ENCODE peak calls at places on chromosomes 2 and 18, in four cellular contexts. One of them, this sample, is unnamed.

GRCh38 chr2:6576312-6576711 is 289.4 kb downstream of the CMPK2 start:
- DNase-seq in SK-N-SH: no peak
- DNase-seq in H1: no peak
- DNase-seq in HepG2: no peak
- DNase-seq in this sample: no peak

GRCh38 chr18:48488388-48488850 is 50.4 kb upstream of the CTIF start:
- DNase-seq in HepG2: peak
- DNase-seq in SK-N-SH: no peak
- DNase-seq in H1: no peak
- DNase-seq in this sample: no peak

GRCh38 chr2:219688560-219689445 is 61.4 kb downstream of the SLC4A3 start:
- DNase-seq in HepG2: peak
- DNase-seq in SK-N-SH: no peak
- DNase-seq in H1: no peak
- DNase-seq in this sample: no peak

GRCh38 chr2:7773362-7773973 is 856.3 kb downstream of the RNF144A start:
- DNase-seq in HepG2: no peak
- DNase-seq in SK-N-SH: no peak
- DNase-seq in H1: no peak
- DNase-seq in this sample: peak

GRCh38 chr2:215644233-215644929 is 208.5 kb upstream of the FN1 start:
- DNase-seq in HepG2: no peak
- DNase-seq in SK-N-SH: no peak
- DNase-seq in H1: no peak
- DNase-seq in this sample: no peak

GRCh38 chr18:67531929-67532328 is 15.4 kb upstream of the DSEL start:
- DNase-seq in HepG2: no peak
- DNase-seq in SK-N-SH: no peak
- DNase-seq in H1: no peak
- DNase-seq in this sample: no peak

GRCh38 chr2:174125151-174125550 is 123.2 kb downstream of the OLA1 start:
- DNase-seq in H1: no peak
- DNase-seq in SK-N-SH: no peak
- DNase-seq in HepG2: no peak
- DNase-seq in this sample: no peak

GRCh38 chr2:88739985-88740600 is 48.6 kb downstream of the RPIA start:
- DNase-seq in H1: peak
- DNase-seq in SK-N-SH: peak
- DNase-seq in HepG2: peak
- DNase-seq in this sample: peak

GRCh38 chr2:11573418-11574175 is 39.8 kb downstream of the GREB1 start:
- DNase-seq in HepG2: no peak
- DNase-seq in H1: no peak
- DNase-seq in SK-N-SH: no peak
- DNase-seq in this sample: no peak

GRCh38 chr18:74625157-74625556 is 27.5 kb downstream of the ZNF407 start:
- DNase-seq in SK-N-SH: no peak
- DNase-seq in HepG2: no peak
- DNase-seq in H1: no peak
- DNase-seq in this sample: no peak

GRCh38 chr2:97950329-97951154 is 45.2 kb downstream of the TMEM131 start:
- DNase-seq in SK-N-SH: no peak
- DNase-seq in H1: no peak
- DNase-seq in HepG2: no peak
- DNase-seq in this sample: no peak

GRCh38 chr18:72866901-72867701 is 686 bp downstream of the NETO1 start:
- DNase-seq in H1: no peak
- DNase-seq in HepG2: no peak
- DNase-seq in SK-N-SH: peak
- DNase-seq in this sample: no peak

GRCh38 chr18:72869786-72870185 is 2.0 kb upstream of the NETO1 start:
- DNase-seq in HepG2: no peak
- DNase-seq in H1: no peak
- DNase-seq in SK-N-SH: no peak
- DNase-seq in this sample: no peak

GRCh38 chr18:72866572-72866900 is 1.3 kb downstream of the NETO1 start:
- DNase-seq in HepG2: no peak
- DNase-seq in SK-N-SH: no peak
- DNase-seq in H1: no peak
- DNase-seq in this sample: no peak

GRCh38 chr18:72868666-72869661 is 1.2 kb upstream of the NETO1 start:
- DNase-seq in SK-N-SH: peak
- DNase-seq in H1: no peak
- DNase-seq in HepG2: no peak
- DNase-seq in this sample: no peak

DNA sequence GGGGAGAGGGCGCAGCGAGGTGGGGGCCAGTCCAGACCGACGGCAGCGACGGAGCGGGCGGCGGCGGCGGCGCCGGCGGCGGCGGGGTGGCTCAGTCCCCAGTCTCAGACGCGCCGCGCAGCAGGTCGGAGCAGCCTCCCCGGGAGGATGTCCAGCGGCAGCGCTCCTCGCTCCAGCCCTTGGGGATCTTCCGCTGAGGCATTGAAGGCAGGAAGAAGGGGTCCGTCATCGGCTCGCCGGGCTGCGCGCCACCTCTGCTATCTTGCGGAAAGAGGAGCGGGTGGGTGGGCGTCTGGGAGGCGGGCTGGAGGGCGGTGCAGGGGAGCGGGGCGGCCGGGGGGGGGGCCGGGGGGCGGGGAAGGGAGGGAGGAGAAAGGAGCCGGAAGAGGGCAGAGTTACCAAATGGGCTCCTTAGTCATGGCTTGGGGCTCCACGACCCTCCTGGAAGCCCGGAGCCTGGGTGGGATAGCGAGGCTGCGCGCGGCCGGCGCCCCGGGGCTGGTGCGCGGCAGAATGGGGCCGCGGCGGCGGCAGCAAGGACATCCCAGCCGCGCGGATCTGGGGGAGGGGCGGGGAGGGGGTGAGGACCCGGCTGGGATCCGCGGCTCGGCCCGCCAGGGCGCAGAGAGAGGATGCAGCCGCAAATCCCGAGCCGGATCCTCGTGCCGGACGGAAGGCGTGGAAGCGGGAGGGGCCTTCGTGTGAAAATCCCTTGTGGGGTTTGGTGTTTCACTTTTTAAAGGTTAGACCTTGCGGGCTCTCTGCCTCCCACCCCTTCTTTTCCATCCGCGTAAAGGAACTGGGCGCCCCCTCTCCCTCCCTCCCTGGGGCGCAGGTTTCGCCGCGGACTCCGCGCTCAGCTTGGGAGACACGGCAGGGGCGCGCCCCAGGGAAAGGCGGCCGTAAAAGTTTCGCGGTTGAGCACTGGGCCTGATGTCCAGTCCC is at the start of gene NETO1:
- DNase-seq in HepG2: no peak
- DNase-seq in SK-N-SH: peak
- DNase-seq in H1: no peak
- DNase-seq in this sample: no peak
- H3K4me2 ChIP-seq in HepG2: no peak
- H3K4me2 ChIP-seq in SK-N-SH: no peak
- H3K4me2 ChIP-seq in H1: peak
- H3K4me2 ChIP-seq in this sample: no peak

GRCh38 chr18:44699571-44700261 is 19.0 kb downstream of the SETBP1 start:
- DNase-seq in SK-N-SH: no peak
- DNase-seq in HepG2: no peak
- DNase-seq in H1: no peak
- DNase-seq in this sample: no peak

GRCh38 chr18:44701227-44701626 is 20.5 kb downstream of the SETBP1 start:
- DNase-seq in H1: no peak
- DNase-seq in SK-N-SH: no peak
- DNase-seq in HepG2: no peak
- DNase-seq in this sample: no peak

GRCh38 chr18:44702594-44702993 is 21.9 kb downstream of the SETBP1 start:
- DNase-seq in H1: no peak
- DNase-seq in HepG2: no peak
- DNase-seq in SK-N-SH: no peak
- DNase-seq in this sample: no peak

GRCh38 chr18:44698518-44698917 is 17.8 kb downstream of the SETBP1 start:
- DNase-seq in SK-N-SH: no peak
- DNase-seq in H1: no peak
- DNase-seq in HepG2: no peak
- DNase-seq in this sample: no peak

DNA sequence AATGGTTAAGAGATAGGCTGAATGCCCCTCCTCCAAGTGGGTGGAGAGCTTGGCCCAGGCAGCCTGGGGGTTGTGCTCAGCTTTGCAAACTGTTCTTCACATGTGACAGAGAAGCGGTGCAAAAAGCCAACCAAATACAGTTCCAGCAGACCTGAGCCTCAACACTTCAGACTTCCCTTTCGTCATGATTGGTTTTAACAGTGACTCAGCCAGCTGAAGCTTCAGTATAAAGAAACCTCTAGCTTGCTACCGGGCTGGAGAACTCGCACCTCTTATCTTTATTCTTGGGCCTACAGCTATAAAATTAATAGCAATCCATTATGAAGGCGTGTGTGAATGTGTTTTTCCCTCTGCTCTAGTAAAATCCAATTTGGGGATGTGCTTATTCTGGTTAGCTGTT is 20.0 kb downstream of the SETBP1 start:
- DNase-seq in SK-N-SH: no peak
- DNase-seq in H1: no peak
- DNase-seq in HepG2: no peak
- DNase-seq in this sample: no peak
- TF ChIP-seq TCF12 in SK-N-SH: no peak
- TF ChIP-seq TCF12 in H1: no peak
- TF ChIP-seq TCF12 in HepG2: no peak
- TF ChIP-seq TCF12 in this sample: no peak

DNA sequence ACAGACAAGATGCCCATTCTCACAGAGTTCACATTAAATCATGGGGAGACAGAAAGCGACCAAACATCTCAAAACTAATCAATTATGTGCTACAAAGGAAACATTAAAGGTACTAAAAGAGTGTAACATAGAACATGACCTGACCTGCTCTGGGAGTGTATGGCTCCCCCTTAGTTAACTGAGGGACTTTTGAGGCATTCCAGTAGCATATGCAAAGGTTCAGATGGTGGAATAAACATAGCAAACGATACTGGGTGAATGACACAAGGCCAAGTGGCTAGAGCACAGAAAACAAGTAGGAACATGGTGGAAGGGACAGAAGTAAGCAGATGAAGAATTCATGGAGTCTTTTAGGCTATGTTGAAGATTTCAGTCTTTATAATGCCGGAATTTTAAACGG is 11.9 kb downstream of the PPP3R1 start:
- DNase-seq in SK-N-SH: no peak
- DNase-seq in H1: no peak
- DNase-seq in HepG2: no peak
- DNase-seq in this sample: no peak
- H3K4me2 ChIP-seq in SK-N-SH: no peak
- H3K4me2 ChIP-seq in H1: no peak
- H3K4me2 ChIP-seq in HepG2: no peak
- H3K4me2 ChIP-seq in this sample: no peak

GRCh38 chr2:238730001-238730669 is 117.8 kb upstream of the TWIST2 start:
- DNase-seq in SK-N-SH: no peak
- DNase-seq in H1: no peak
- DNase-seq in HepG2: no peak
- DNase-seq in this sample: no peak

GRCh38 chr2:238727585-238728321 is 120.1 kb upstream of the TWIST2 start:
- DNase-seq in SK-N-SH: no peak
- DNase-seq in H1: no peak
- DNase-seq in HepG2: no peak
- DNase-seq in this sample: no peak

GRCh38 chr2:238729261-238729935 is 118.5 kb upstream of the TWIST2 start:
- DNase-seq in HepG2: no peak
- DNase-seq in SK-N-SH: no peak
- DNase-seq in H1: no peak
- DNase-seq in this sample: no peak

GRCh38 chr2:238728322-238729260 is 119.3 kb upstream of the TWIST2 start:
- DNase-seq in SK-N-SH: peak
- DNase-seq in HepG2: no peak
- DNase-seq in H1: peak
- DNase-seq in this sample: no peak

GRCh38 chr2:238731961-238732360 is 115.9 kb upstream of the TWIST2 start:
- DNase-seq in HepG2: no peak
- DNase-seq in H1: no peak
- DNase-seq in SK-N-SH: no peak
- DNase-seq in this sample: no peak
- TF ChIP-seq TCF12 in HepG2: no peak
- TF ChIP-seq TCF12 in H1: no peak
- TF ChIP-seq TCF12 in SK-N-SH: no peak
- TF ChIP-seq TCF12 in this sample: no peak

GRCh38 chr2:15722980-15723379 is 131.3 kb downstream of the DDX1 start:
- DNase-seq in SK-N-SH: no peak
- DNase-seq in HepG2: no peak
- DNase-seq in H1: no peak
- DNase-seq in this sample: no peak

GRCh38 chr2:15719566-15720313 is 128.1 kb downstream of the DDX1 start:
- DNase-seq in HepG2: no peak
- DNase-seq in SK-N-SH: no peak
- DNase-seq in H1: no peak
- DNase-seq in this sample: no peak

GRCh38 chr2:15720561-15721307 is 129.1 kb downstream of the DDX1 start:
- DNase-seq in H1: no peak
- DNase-seq in SK-N-SH: no peak
- DNase-seq in HepG2: no peak
- DNase-seq in this sample: no peak

GRCh38 chr2:15718944-15719323 is 127.3 kb downstream of the DDX1 start:
- DNase-seq in SK-N-SH: no peak
- DNase-seq in HepG2: no peak
- DNase-seq in H1: no peak
- DNase-seq in this sample: no peak

GRCh38 chr2:15721411-15722094 is 129.9 kb downstream of the DDX1 start:
- DNase-seq in HepG2: no peak
- DNase-seq in SK-N-SH: no peak
- DNase-seq in H1: no peak
- DNase-seq in this sample: no peak
- H3K4me2 ChIP-seq in HepG2: no peak
- H3K4me2 ChIP-seq in SK-N-SH: no peak
- H3K4me2 ChIP-seq in H1: no peak
- H3K4me2 ChIP-seq in this sample: no peak